ENCODE peak calls at places on chromosomes 3 and 15, in four cellular contexts. B is choroid plexus epithelial cell, S is heart right ventricle, I is GM12878. F is an unnamed sample.

GRCh38 chr3:156251424-156251823 is 131.0 kb downstream of the KCNAB1 start:
- DNase-seq in B (no peak), S (no peak), I (no peak), F (no peak)

GRCh38 chr3:134680796-134681526 is 30.1 kb upstream of the KY start:
- DNase-seq in B (no peak), S (no peak), I (no peak), F (no peak)

GRCh38 chr15:68316061-68316804 is 38.7 kb downstream of the FEM1B start:
- DNase-seq in B (peak; percentile 63), S (no peak), I (no peak), F (no peak)

GRCh38 chr15:92000709-92001108 is 147.2 kb downstream of the SLCO3A1 start:
- DNase-seq in B (no peak), S (no peak), I (no peak), F (no peak)

GRCh38 chr15:77784361-77785292 is 151.9 kb upstream of the LINGO1 start:
- DNase-seq in B (peak; percentile 19), S (no peak), I (no peak), F (peak; percentile 7)

GRCh38 chr3:107699682-107700081 is 176.9 kb downstream of the BBX start:
- DNase-seq in B (peak; percentile 64), S (no peak), I (no peak), F (peak; percentile 25)

GRCh38 chr15:48076454-48076853 is 44.3 kb upstream of the SLC24A5 start:
- DNase-seq in B (no peak), S (no peak), I (no peak), F (peak; percentile 87)

GRCh38 chr15:95680693-95681092 is 649.8 kb upstream of the NR2F2 start:
- DNase-seq in B (no peak), S (no peak), I (no peak), F (no peak)

DNA sequence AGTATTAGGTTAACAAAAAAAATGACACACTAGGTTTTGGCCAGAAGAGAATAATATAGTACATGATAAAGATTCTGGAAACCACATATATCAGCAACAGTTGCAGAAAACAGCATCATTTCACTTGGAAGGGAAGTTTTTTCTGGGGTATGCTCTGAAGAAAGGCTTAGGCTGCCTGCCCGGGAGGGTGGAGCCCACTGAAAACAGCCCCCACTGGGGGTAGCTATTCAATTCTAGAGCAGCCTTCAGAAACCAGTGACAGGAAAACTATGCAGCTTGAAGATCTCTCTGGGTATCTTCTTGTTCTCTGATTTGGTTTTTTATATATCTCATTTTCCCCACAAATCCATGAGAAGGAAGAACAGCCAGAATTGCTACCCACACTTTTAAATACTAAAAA is 43.2 kb downstream of the ZMAT3 start:
- DNase-seq in B (no peak), S (no peak), I (no peak), F (no peak)
- TF ChIP-seq CTCF in B (no peak), S (no peak), I (no peak), F (no peak)

DNA sequence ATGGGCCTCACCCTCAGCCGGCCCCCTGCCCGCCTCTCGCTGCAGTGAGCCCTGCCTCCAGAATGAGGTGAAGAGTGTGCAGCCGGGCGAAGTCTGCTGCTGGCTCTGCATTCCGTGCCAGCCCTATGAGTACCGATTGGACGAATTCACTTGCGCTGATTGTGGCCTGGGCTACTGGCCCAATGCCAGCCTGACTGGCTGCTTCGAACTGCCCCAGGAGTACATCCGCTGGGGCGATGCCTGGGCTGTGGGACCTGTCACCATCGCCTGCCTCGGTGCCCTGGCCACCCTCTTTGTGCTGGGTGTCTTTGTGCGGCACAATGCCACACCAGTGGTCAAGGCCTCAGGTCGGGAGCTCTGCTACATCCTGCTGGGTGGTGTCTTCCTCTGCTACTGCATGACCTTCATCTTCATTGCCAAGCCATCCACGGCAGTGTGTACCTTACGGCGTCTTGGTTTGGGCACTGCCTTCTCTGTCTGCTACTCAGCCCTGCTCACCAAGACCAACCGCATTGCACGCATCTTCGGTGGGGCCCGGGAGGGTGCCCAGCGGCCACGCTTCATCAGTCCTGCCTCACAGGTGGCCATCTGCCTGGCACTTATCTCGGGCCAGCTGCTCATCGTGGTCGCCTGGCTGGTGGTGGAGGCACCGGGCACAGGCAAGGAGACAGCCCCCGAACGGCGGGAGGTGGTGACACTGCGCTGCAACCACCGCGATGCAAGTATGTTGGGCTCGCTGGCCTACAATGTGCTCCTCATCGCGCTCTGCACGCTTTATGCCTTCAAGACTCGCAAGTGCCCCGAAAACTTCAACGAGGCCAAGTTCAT is 8.6 kb downstream of the GRM2 start:
- DNase-seq in B (no peak), S (no peak), I (no peak), F (no peak)
- H3K4me3 ChIP-seq in B (no peak overlapping the region), S (no peak overlapping the region), I (no peak overlapping the region), F (no peak overlapping the region)

DNA sequence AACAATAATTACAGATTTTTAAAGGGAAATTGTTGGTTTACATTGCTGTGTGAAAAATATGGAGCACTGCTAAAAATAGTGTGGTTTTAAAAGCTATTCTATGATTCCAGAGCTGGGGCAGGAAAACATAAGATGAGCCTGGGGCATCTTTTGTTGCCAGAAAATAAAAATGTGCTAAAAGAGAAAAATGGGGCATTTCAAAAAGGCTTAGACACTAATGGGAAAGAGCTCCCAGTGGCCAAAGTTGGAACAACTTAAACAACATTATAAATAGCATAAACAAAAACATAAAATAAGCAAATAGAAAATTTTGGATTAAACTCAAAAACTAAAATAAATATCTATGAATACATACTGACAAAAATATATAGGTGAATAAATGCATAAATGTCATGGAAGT is 478.9 kb downstream of the NLGN1 start:
- DNase-seq in B (peak; percentile 17), S (no peak), I (no peak), F (peak; percentile 1)
- TF ChIP-seq CTCF in B (peak; percentile 33), S (no peak), I (no peak), F (peak; percentile 29)

GRCh38 chr15:25797035-25797434 is 66.1 kb downstream of the ATP10A start:
- DNase-seq in B (no peak), S (no peak), I (no peak), F (no peak)

GRCh38 chr15:25797511-25798206 is 65.5 kb downstream of the ATP10A start:
- DNase-seq in B (no peak), S (no peak), I (no peak), F (no peak)

GRCh38 chr15:25796395-25796794 is 66.7 kb downstream of the ATP10A start:
- DNase-seq in B (no peak), S (no peak), I (no peak), F (no peak)

GRCh38 chr15:25799906-25800700 is 63.0 kb downstream of the ATP10A start:
- DNase-seq in B (no peak), S (no peak), I (no peak), F (no peak)

GRCh38 chr15:25798207-25798931 is 64.8 kb downstream of the ATP10A start:
- DNase-seq in B (no peak), S (no peak), I (no peak), F (no peak)
- H3K4me3 ChIP-seq in B (no peak overlapping the region), S (no peak overlapping the region), I (no peak overlapping the region), F (no peak overlapping the region)

DNA sequence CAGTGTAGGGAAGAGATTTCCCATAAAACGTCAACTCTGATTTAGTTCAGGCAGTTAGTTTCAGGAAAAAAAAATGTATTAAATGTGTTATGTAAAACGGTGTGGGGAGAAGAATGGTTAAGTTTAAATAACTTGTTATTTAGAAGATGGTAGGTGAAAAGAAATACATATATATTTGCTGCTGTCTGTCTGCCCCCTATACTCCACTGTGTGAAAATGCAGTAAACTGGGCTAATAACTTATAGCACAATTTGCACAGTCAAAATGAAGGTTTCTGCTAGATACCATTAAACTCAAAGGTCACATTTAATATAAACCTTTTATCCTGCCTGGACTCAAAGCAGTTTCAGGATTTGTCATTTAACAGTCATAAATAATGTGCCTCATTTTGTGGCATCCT is 515.0 kb downstream of the FGF12 start:
- DNase-seq in B (no peak), S (no peak), I (no peak), F (no peak)
- TF ChIP-seq CTCF in B (no peak), S (no peak), I (peak; percentile 42), F (no peak)

DNA sequence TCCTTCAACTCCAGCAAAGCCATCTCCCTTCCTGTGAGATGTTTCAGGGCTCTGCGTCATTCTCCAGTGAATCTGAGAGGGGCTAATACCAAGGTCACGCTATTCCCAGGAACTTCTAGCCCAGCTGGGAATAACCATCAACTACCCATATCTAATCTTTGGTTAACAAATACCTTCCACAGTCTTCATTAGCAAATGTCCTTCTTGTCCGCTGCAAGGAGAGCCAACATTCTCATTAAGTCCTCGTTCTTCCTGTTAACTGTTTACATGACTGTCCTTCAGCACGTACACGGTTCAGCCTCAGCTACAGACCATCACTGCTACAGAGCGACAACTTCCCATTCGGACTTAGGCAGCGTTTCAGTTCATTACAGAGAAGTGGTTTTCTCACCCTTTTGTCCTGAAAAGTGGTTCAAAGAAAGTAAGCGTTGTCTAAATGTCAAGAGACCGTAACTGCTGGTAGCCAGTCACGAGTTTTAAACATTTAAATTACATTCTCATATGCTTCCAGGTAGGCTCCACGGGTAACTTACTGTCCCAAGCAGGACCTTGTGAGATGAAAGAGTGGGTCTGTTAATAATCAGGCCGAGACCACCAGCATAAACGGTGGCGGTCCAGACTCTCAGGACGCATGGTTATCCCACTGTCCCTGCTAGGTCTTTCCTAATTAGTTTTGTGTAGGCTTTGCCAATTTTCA is 63.9 kb downstream of the CHSY1 start:
- DNase-seq in B (peak; percentile 81), S (peak; percentile 81), I (peak; percentile 90), F (peak; percentile 100)
- H3K4me3 ChIP-seq in B (peak overlapping the region; percentile 26), S (peak overlapping the region; percentile 51), I (peak overlapping the region; percentile 65), F (peak overlapping the region; percentile 55)

GRCh38 chr3:133437391-133438093 is 37.7 kb downstream of the BFSP2 start:
- DNase-seq in B (peak; percentile 51), S (no peak), I (no peak), F (no peak)
- TF ChIP-seq CTCF in B (peak; percentile 40), S (peak; percentile 19), I (no peak), F (no peak)

F was measured in fibroblast of villous mesenchyme.